ENCODE peak calls at places on chromosomes 6 and 20, in six cellular contexts. L is AG10803, I is PC-3, W is upper lobe of right lung, C is IMR-90, Z is heart left ventricle. J is an unnamed sample.
A peak's percentile ranks its signal among the peaks of the same experiment; 100 is the strongest.

GRCh38 chr20:32527447-32528055 is 57.6 kb downstream of the NOL4L start:
- DNase-seq in C (no peak), W (no peak), L (no peak), Z (no peak), I (no peak), J (no peak)

GRCh38 chr6:21496275-21496674 is 97.3 kb upstream of the SOX4 start:
- DNase-seq in L (no peak), Z (no peak), I (no peak), W (no peak), C (no peak), J (no peak)

GRCh38 chr6:33276581-33276863 is 401 bp upstream of the B3GALT4 start:
- DNase-seq in Z (no peak), C (no peak), L (no peak), I (no peak), W (no peak), J (no peak)

GRCh38 chr6:56764081-56764566 is 121.4 kb upstream of the DST start:
- DNase-seq in I (peak; percentile 61), C (peak; percentile 53), L (peak; percentile 54), Z (no peak), W (no peak), J (no peak)

GRCh38 chr6:88983532-88983931 is 20.1 kb upstream of the RNGTT start:
- DNase-seq in C (peak; percentile 36), I (peak; percentile 45), Z (no peak), L (peak; percentile 41), W (no peak), J (no peak)

GRCh38 chr20:48298424-48298823 is 513.1 kb upstream of the SULF2 start:
- DNase-seq in Z (no peak), C (no peak), L (no peak), I (no peak), W (no peak), J (no peak)

GRCh38 chr20:43977252-43977651 is 62.6 kb downstream of the TOX2 start:
- DNase-seq in L (no peak), C (peak; percentile 20), I (no peak), Z (no peak), W (no peak), J (no peak)

GRCh38 chr6:114739656-114740055 is 396.8 kb upstream of the HS3ST5 start:
- DNase-seq in C (no peak), Z (peak; percentile 7), I (no peak), L (no peak), W (no peak), J (no peak)

GRCh38 chr20:25623225-25623735 is 534 bp downstream of the NANP start:
- DNase-seq in C (peak; percentile 24), L (peak; percentile 40), I (peak; percentile 32), Z (peak; percentile 58), W (peak; percentile 80), J (no peak)

GRCh38 chr20:37494796-37495195 is 26.3 kb upstream of the NNAT start:
- DNase-seq in W (no peak), I (no peak), C (no peak), Z (no peak), L (no peak), J (no peak)

GRCh38 chr6:32942555-32942954 is 1.7 kb upstream of the HLA-DMB start:
- DNase-seq in Z (no peak), C (no peak), I (no peak), L (no peak), W (no peak), J (no peak)

GRCh38 chr6:12233693-12234551 is 56.2 kb upstream of the EDN1 start:
- DNase-seq in Z (no peak), C (peak; percentile 84), I (peak; percentile 90), L (peak; percentile 82), W (no peak), J (peak; percentile 45)

GRCh38 chr20:37422791-37423286 is 76.9 kb downstream of the SRC start:
- DNase-seq in Z (no peak), C (no peak), I (no peak), W (no peak), L (no peak), J (no peak)

GRCh38 chr6:38261626-38262025 is 378.1 kb downstream of the BTBD9 start:
- DNase-seq in L (no peak), Z (no peak), W (no peak), I (peak; percentile 27), C (no peak), J (no peak)

GRCh38 chr6:12490904-12491571 is 200.9 kb downstream of the EDN1 start:
- DNase-seq in W (no peak), I (peak; percentile 94), C (peak; percentile 93), L (peak; percentile 96), Z (no peak), J (no peak)

GRCh38 chr6:123462141-123462540 is 174.6 kb downstream of the TRDN start:
- DNase-seq in L (no peak), I (no peak), W (no peak), Z (no peak), C (no peak), J (no peak)

GRCh38 chr6:161200610-161201201 is 73.2 kb downstream of the AGPAT4 start:
- DNase-seq in W (no peak), Z (no peak), I (no peak), C (no peak), L (no peak), J (no peak)

DNA sequence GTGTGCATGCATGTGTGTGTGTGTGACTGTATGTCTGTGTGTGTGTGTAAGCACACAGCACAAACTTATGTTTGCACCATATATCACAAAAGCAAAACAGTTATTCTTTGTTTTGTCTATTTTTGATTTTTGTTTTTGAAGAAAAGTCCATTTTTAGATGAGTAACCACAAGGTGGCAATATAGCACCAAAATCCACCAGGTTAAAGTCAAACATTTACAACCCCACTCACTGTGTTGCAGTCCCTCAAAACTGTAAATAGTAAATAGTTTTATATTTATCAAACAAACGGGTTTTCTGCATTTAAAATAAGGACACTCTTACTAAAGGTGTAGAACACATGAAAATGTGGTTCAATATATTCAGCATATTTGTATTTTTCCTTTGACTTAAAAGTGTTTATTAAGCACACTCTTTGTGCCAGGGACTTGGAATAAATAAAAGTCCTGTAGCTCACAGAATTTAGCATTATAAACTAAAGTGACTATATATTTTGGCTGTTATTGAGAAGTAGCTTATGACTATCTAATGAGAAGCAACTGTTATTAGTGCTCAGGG is 118.5 kb downstream of the GFRAL start:
- DNase-seq in I (peak; percentile 58), L (peak; percentile 28), C (peak; percentile 45), W (no peak), Z (no peak), J (no peak)
- TF ChIP-seq CTCF in I (peak; percentile 80), L (peak; percentile 66), C (peak; percentile 66), W (peak; percentile 48), Z (peak; percentile 29), J (peak; percentile 46)

DNA sequence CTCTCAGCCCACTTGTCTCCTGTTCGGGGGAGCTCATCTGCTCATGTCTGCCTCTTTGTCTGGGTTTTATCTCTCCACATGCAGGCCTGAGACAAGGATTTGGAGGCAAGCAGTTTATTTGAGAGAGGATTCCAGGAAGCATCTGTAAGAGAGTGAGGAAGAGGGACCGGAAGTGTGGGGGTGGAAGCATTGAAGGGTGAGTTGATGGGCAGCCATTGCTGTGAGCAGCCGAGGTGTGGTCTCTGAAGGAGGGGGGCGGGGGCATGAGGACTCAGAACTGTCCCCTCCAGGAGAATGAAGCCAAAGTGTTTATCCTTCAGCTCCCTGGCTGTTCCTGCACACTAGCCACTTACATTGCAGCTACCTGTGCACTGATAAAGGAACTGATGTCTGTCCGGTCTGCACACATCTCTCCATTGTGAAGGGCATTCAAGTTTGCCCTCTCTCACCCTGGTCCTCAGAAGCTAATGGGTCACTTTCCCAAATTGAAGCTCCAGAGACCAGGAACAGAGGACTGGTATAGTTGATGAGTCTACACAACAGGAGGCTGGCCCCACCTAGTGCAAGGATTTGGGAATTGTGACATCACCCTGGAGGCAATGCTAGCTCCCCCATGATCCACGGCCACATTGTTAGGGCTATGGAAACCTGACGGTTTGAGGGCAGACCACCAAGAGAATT is 100.5 kb upstream of the FOXA2 start:
- DNase-seq in Z (no peak), L (no peak), W (no peak), I (peak; percentile 58), C (no peak), J (no peak)
- TF ChIP-seq CTCF in Z (no peak), L (no peak), W (no peak), I (peak; percentile 71), C (no peak), J (no peak)

GRCh38 chr20:50111120-50111828 is 1.7 kb downstream of the UBE2V1 start:
- DNase-seq in L (peak; percentile 44), Z (no peak), C (peak; percentile 73), I (peak; percentile 84), W (no peak), J (no peak)

GRCh38 chr20:50115041-50115512 is 2.1 kb upstream of the UBE2V1 start:
- DNase-seq in L (no peak), C (no peak), I (no peak), W (no peak), Z (no peak), J (no peak)

GRCh38 chr20:50111829-50112495 is 988 bp downstream of the UBE2V1 start:
- DNase-seq in Z (no peak), L (no peak), W (no peak), I (no peak), C (no peak), J (no peak)

GRCh38 chr20:50113420-50114224 is 672 bp upstream of the UBE2V1 start:
- DNase-seq in Z (no peak), I (no peak), C (no peak), L (no peak), W (no peak), J (no peak)

DNA sequence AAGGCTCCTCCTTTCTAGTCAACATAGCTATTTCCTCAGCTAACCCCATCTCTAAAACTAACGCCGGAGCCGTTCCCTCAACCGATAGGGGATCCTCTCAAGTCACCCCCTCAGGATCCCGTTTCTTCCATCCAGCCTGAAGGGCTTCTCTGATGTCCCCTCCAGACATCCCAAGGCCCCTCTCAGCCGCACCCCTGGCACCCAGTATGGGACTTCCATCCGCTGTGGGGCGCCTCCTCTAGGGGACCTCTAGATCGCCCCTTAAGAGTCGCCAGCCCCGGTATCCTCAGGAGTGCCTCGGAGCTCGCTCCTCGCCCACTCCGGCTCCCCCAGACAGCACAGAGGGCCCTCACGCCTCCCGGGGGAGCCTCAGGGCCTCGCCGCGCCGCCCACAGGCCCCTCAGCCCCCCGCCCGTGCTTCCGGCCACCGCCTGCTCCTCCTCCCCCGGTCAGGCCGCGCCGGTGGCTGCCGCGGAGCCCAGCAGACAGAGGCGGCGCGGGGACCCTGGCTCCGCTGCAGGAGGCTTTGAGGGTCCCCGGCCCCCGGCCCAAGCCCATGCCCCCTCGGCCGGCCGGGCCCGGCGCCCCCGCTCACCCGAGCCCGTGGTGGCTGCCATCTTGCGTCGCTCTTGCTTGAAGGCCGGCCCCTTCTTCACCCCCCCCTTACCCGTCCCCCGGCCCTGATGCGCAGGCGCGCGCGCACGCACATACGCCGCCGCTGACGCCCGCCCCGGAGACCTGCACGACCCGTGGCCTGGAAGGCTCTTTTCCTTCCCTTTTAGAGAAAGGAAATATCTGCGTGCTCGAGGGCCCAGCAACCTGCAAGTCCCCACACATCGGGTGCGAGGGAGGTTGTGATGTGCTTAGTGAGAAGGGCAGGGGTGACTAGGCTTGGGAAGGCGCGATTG is at the start of gene UBE2V1:
- DNase-seq in Z (peak; percentile 96), L (peak; percentile 86), I (peak; percentile 91), C (peak; percentile 81), W (peak; percentile 96), J (peak; percentile 64)
- TF ChIP-seq CTCF in Z (no peak), L (peak; percentile 47), I (peak; percentile 64), C (no peak), W (peak; percentile 41), J (peak; percentile 50)

GRCh38 chr6:30267423-30267822 is 54.2 kb upstream of the TRIM26 start:
- DNase-seq in I (no peak), C (no peak), L (no peak), W (no peak), Z (no peak), J (no peak)

DNA sequence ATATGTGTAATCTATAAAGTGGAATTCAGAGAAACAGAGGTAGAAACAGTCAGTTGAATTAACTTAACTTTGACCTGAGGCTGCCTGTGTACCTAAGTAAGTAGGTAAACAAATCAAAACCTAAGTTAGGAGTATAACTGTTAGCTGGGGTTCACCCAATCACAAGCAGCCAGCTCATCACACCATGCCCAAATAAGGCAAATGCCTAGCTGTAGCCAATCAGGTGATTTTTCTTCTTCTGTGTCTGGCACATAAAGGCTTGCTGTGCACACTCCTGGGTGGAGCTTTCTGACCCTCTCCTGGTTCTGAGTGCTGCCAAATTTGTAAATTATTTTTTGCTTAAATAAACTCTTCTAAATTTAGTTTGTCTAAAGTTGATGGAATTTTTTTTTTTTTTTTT is 54.7 kb upstream of the TRIM39 start:
- DNase-seq in C (no peak), L (no peak), W (no peak), Z (no peak), I (peak; percentile 43), J (no peak)
- TF ChIP-seq CTCF in C (no peak), L (no peak), W (no peak), Z (no peak), I (no peak), J (no peak)

J was measured in AG09319.